ENCODE peak calls at places on chromosome 9, in eight cellular contexts. One of them, this sample, is unnamed.

GRCh38 chr9:99169982-99170761 is 51.6 kb downstream of the ALG2 start:
- DNase-seq in psoas muscle: no peak
- DNase-seq in GM12865: no peak
- DNase-seq in left lung: no peak
- DNase-seq in lung: no peak
- DNase-seq in kidney: no peak
- DNase-seq in fibroblast of villous mesenchyme: no peak
- DNase-seq in NB4: no peak
- DNase-seq in this sample: no peak

GRCh38 chr9:89109666-89110065 is 69.0 kb downstream of the SHC3 start:
- DNase-seq in psoas muscle: no peak
- DNase-seq in GM12865: no peak
- DNase-seq in left lung: no peak
- DNase-seq in lung: no peak
- DNase-seq in kidney: no peak
- DNase-seq in fibroblast of villous mesenchyme: no peak
- DNase-seq in NB4: no peak
- DNase-seq in this sample: no peak

GRCh38 chr9:92963831-92964606 is 16.7 kb downstream of the FGD3 start:
- DNase-seq in psoas muscle: no peak
- DNase-seq in GM12865: peak; percentile 89
- DNase-seq in left lung: peak; percentile 86
- DNase-seq in lung: peak; percentile 48
- DNase-seq in kidney: peak; percentile 82
- DNase-seq in fibroblast of villous mesenchyme: no peak
- DNase-seq in NB4: peak; percentile 91
- DNase-seq in this sample: no peak

GRCh38 chr9:35335164-35335563 is 154.7 kb upstream of the RUSC2 start:
- DNase-seq in psoas muscle: no peak
- DNase-seq in GM12865: no peak
- DNase-seq in left lung: no peak
- DNase-seq in lung: no peak
- DNase-seq in kidney: no peak
- DNase-seq in fibroblast of villous mesenchyme: no peak
- DNase-seq in NB4: no peak
- DNase-seq in this sample: no peak

GRCh38 chr9:33161011-33161588 is 6.0 kb downstream of the B4GALT1 start:
- DNase-seq in psoas muscle: peak; percentile 77
- DNase-seq in GM12865: peak; percentile 68
- DNase-seq in left lung: peak; percentile 86
- DNase-seq in lung: peak; percentile 83
- DNase-seq in kidney: peak; percentile 90
- DNase-seq in fibroblast of villous mesenchyme: peak; percentile 98
- DNase-seq in NB4: peak; percentile 77
- DNase-seq in this sample: peak; percentile 88

GRCh38 chr9:1115370-1115769 is 65.2 kb downstream of the DMRT2 start:
- DNase-seq in psoas muscle: no peak
- DNase-seq in GM12865: no peak
- DNase-seq in left lung: no peak
- DNase-seq in lung: no peak
- DNase-seq in kidney: no peak
- DNase-seq in fibroblast of villous mesenchyme: no peak
- DNase-seq in NB4: no peak
- DNase-seq in this sample: no peak

GRCh38 chr9:136140966-136141365 is 22.3 kb upstream of the TMEM250 start:
- DNase-seq in psoas muscle: no peak
- DNase-seq in GM12865: no peak
- DNase-seq in left lung: no peak
- DNase-seq in lung: no peak
- DNase-seq in kidney: no peak
- DNase-seq in fibroblast of villous mesenchyme: no peak
- DNase-seq in NB4: no peak
- DNase-seq in this sample: no peak

GRCh38 chr9:2570615-2571479 is 50.7 kb upstream of the VLDLR start:
- DNase-seq in psoas muscle: peak; percentile 98
- DNase-seq in GM12865: peak; percentile 82
- DNase-seq in left lung: no peak
- DNase-seq in lung: peak; percentile 78
- DNase-seq in kidney: peak; percentile 90
- DNase-seq in fibroblast of villous mesenchyme: peak; percentile 92
- DNase-seq in NB4: peak; percentile 92
- DNase-seq in this sample: peak; percentile 94

GRCh38 chr9:81031422-81032029 is 657.8 kb downstream of the TLE1 start:
- DNase-seq in psoas muscle: no peak
- DNase-seq in GM12865: no peak
- DNase-seq in left lung: no peak
- DNase-seq in lung: no peak
- DNase-seq in kidney: peak; percentile 46
- DNase-seq in fibroblast of villous mesenchyme: no peak
- DNase-seq in NB4: no peak
- DNase-seq in this sample: no peak

GRCh38 chr9:124954255-124954654 is 13.4 kb upstream of the GOLGA1 start:
- DNase-seq in psoas muscle: no peak
- DNase-seq in GM12865: no peak
- DNase-seq in left lung: no peak
- DNase-seq in lung: no peak
- DNase-seq in kidney: no peak
- DNase-seq in fibroblast of villous mesenchyme: no peak
- DNase-seq in NB4: no peak
- DNase-seq in this sample: no peak

GRCh38 chr9:75967556-75967955 is 77.1 kb downstream of the PCSK5 start:
- DNase-seq in psoas muscle: no peak
- DNase-seq in GM12865: no peak
- DNase-seq in left lung: no peak
- DNase-seq in lung: no peak
- DNase-seq in kidney: no peak
- DNase-seq in fibroblast of villous mesenchyme: no peak
- DNase-seq in NB4: no peak
- DNase-seq in this sample: no peak

GRCh38 chr9:122860319-122861142 is 32.1 kb upstream of the PDCL start:
- DNase-seq in psoas muscle: no peak
- DNase-seq in GM12865: no peak
- DNase-seq in left lung: no peak
- DNase-seq in lung: no peak
- DNase-seq in kidney: no peak
- DNase-seq in fibroblast of villous mesenchyme: peak; percentile 14
- DNase-seq in NB4: no peak
- DNase-seq in this sample: no peak

GRCh38 chr9:83544002-83544698 is 5.9 kb upstream of the FRMD3 start:
- DNase-seq in psoas muscle: peak; percentile 58
- DNase-seq in GM12865: peak; percentile 65
- DNase-seq in left lung: no peak
- DNase-seq in lung: no peak
- DNase-seq in kidney: no peak
- DNase-seq in fibroblast of villous mesenchyme: peak; percentile 72
- DNase-seq in NB4: peak; percentile 66
- DNase-seq in this sample: peak; percentile 80

GRCh38 chr9:91279296-91280204 is 82.2 kb downstream of the AUH start:
- DNase-seq in psoas muscle: no peak
- DNase-seq in GM12865: no peak
- DNase-seq in left lung: no peak
- DNase-seq in lung: no peak
- DNase-seq in kidney: no peak
- DNase-seq in fibroblast of villous mesenchyme: no peak
- DNase-seq in NB4: no peak
- DNase-seq in this sample: no peak

GRCh38 chr9:72772641-72773040 is 180.2 kb downstream of the ALDH1A1 start:
- DNase-seq in psoas muscle: no peak
- DNase-seq in GM12865: no peak
- DNase-seq in left lung: no peak
- DNase-seq in lung: no peak
- DNase-seq in kidney: no peak
- DNase-seq in fibroblast of villous mesenchyme: peak; percentile 2
- DNase-seq in NB4: no peak
- DNase-seq in this sample: no peak

GRCh38 chr9:70159630-70160029 is 99.1 kb upstream of the SMC5 start:
- DNase-seq in psoas muscle: no peak
- DNase-seq in GM12865: no peak
- DNase-seq in left lung: no peak
- DNase-seq in lung: no peak
- DNase-seq in kidney: no peak
- DNase-seq in fibroblast of villous mesenchyme: no peak
- DNase-seq in NB4: no peak
- DNase-seq in this sample: no peak

GRCh38 chr9:69130456-69131441 is 43.3 kb upstream of the TJP2 start:
- DNase-seq in psoas muscle: no peak
- DNase-seq in GM12865: no peak
- DNase-seq in left lung: no peak
- DNase-seq in lung: no peak
- DNase-seq in kidney: no peak
- DNase-seq in fibroblast of villous mesenchyme: peak; percentile 89
- DNase-seq in NB4: no peak
- DNase-seq in this sample: peak; percentile 76

GRCh38 chr9:78601957-78602565 is 305.1 kb downstream of the PSAT1 start:
- DNase-seq in psoas muscle: no peak
- DNase-seq in GM12865: peak; percentile 44
- DNase-seq in left lung: no peak
- DNase-seq in lung: no peak
- DNase-seq in kidney: no peak
- DNase-seq in fibroblast of villous mesenchyme: peak; percentile 47
- DNase-seq in NB4: peak; percentile 39
- DNase-seq in this sample: no peak

GRCh38 chr9:19409406-19410194 is 791 bp downstream of the ACER2 start:
- DNase-seq in psoas muscle: peak; percentile 66
- DNase-seq in GM12865: peak; percentile 48
- DNase-seq in left lung: no peak
- DNase-seq in lung: no peak
- DNase-seq in kidney: peak; percentile 70
- DNase-seq in fibroblast of villous mesenchyme: peak; percentile 65
- DNase-seq in NB4: peak; percentile 73
- DNase-seq in this sample: peak; percentile 45

DNA sequence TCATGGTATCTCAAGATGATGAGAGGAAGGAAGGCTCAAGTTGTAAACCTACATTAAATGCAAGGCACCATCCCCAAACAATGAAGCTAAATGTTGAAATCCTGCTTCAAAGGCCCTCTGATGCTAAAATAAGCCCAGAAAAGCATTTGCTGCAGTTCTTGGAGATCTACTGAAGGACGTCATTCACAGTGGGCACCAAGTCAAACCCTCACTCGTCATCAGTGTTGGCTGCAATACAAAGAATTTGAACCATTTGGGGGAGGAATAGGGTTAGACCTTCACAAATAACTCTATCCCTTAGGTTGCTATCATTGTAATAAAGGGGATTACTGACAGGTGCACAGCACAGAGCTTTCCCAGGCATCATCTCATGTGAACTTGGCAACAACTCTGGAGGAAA is 9.3 kb upstream of the MEGF9 start:
- DNase-seq in psoas muscle: no peak
- DNase-seq in GM12865: no peak
- DNase-seq in left lung: no peak
- DNase-seq in lung: no peak
- DNase-seq in kidney: no peak
- DNase-seq in fibroblast of villous mesenchyme: peak; percentile 48
- DNase-seq in NB4: no peak
- DNase-seq in this sample: peak; percentile 57
- TF ChIP-seq CTCF in psoas muscle: no peak
- TF ChIP-seq CTCF in GM12865: no peak
- TF ChIP-seq CTCF in left lung: no peak
- TF ChIP-seq CTCF in lung: no peak
- TF ChIP-seq CTCF in kidney: no peak
- TF ChIP-seq CTCF in fibroblast of villous mesenchyme: no peak
- TF ChIP-seq CTCF in NB4: no peak
- TF ChIP-seq CTCF in this sample: no peak

DNA sequence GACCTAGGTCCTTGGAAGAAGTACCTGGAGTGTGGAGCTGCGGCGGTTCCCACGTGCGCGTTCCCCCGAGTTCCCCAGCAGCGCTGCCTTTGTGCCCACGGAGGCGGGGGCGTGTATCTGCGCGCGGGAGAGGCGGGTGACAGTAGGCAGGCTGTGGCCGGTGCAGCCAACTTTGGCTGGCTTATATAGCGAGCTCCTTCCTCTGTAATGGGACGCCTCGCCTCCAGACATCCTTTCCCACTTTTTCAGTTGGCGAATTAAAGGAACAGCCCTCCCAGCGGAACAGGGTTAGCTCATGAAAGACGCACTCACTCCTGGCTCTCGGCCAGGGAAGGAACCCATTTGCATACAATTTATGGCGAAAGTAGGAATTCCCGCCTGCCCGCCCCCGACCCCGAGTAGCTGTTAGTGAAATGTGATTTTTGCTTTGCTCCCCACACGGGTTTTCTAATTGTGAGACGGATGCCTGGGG is at the start of gene TNC:
- DNase-seq in psoas muscle: peak; percentile 54
- DNase-seq in GM12865: no peak
- DNase-seq in left lung: peak; percentile 71
- DNase-seq in lung: peak; percentile 60
- DNase-seq in kidney: peak; percentile 85
- DNase-seq in fibroblast of villous mesenchyme: peak; percentile 70
- DNase-seq in NB4: no peak
- DNase-seq in this sample: peak; percentile 31
- H3K4me3 ChIP-seq in psoas muscle: peak within 1 kb of the TSS; percentile 49
- H3K4me3 ChIP-seq in GM12865: no peak within 1 kb of the TSS
- H3K4me3 ChIP-seq in left lung: peak within 1 kb of the TSS; percentile 21
- H3K4me3 ChIP-seq in lung: peak within 1 kb of the TSS; percentile 5
- H3K4me3 ChIP-seq in kidney: peak within 1 kb of the TSS; percentile 37
- H3K4me3 ChIP-seq in fibroblast of villous mesenchyme: peak within 1 kb of the TSS; percentile 54
- H3K4me3 ChIP-seq in NB4: no peak within 1 kb of the TSS
- H3K4me3 ChIP-seq in this sample: peak within 1 kb of the TSS; percentile 43

DNA sequence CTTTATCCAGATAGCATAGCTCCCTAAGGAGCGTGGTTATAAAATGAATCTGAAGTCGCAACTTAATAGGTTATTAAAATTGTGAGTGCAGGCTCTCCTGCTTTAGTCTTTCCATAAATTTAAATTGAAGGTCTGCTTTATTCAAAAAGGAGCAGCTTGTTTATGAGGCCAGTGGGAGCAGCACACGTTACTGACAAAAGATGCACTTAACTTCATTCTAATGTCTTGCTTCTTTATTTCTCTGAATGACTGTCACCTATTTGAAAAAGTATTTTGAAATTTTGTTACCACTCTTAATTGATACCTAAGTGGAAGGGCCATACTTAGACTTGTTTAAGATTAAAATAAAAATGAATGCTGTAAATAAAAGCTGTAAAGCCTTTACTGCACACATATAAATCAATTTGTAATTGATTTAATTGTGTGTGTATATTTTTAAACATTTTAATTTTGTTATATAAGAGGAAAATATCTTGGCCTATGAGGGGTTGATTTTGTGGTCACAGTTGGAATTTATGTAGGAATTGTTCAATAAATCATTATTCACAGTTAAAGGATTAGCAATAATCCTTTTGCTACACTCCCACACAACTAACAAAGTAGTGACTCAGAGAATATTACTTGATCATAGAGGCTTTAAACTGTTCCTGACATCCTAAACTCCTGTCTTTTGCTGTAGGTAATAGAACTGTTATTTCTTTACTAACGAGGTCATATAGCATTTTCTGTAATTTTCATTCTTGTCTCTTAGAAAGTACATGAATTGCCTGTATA is 95.3 kb downstream of the ZCCHC7 start:
- DNase-seq in psoas muscle: no peak
- DNase-seq in GM12865: no peak
- DNase-seq in left lung: no peak
- DNase-seq in lung: no peak
- DNase-seq in kidney: no peak
- DNase-seq in fibroblast of villous mesenchyme: peak; percentile 47
- DNase-seq in NB4: no peak
- DNase-seq in this sample: no peak
- TF ChIP-seq CTCF in psoas muscle: no peak
- TF ChIP-seq CTCF in GM12865: no peak
- TF ChIP-seq CTCF in left lung: no peak
- TF ChIP-seq CTCF in lung: no peak
- TF ChIP-seq CTCF in kidney: no peak
- TF ChIP-seq CTCF in fibroblast of villous mesenchyme: no peak
- TF ChIP-seq CTCF in NB4: no peak
- TF ChIP-seq CTCF in this sample: no peak

GRCh38 chr9:17578577-17578910 is 322 bp upstream of the SH3GL2 start:
- DNase-seq in psoas muscle: no peak
- DNase-seq in GM12865: no peak
- DNase-seq in left lung: no peak
- DNase-seq in lung: no peak
- DNase-seq in kidney: no peak
- DNase-seq in fibroblast of villous mesenchyme: no peak
- DNase-seq in NB4: no peak
- DNase-seq in this sample: no peak
- H3K4me3 ChIP-seq in psoas muscle: peak overlapping the region; percentile 58
- H3K4me3 ChIP-seq in GM12865: no peak overlapping the region
- H3K4me3 ChIP-seq in left lung: peak overlapping the region; percentile 33
- H3K4me3 ChIP-seq in lung: peak overlapping the region; percentile 51
- H3K4me3 ChIP-seq in kidney: peak overlapping the region; percentile 50
- H3K4me3 ChIP-seq in fibroblast of villous mesenchyme: peak overlapping the region; percentile 33
- H3K4me3 ChIP-seq in NB4: no peak overlapping the region
- H3K4me3 ChIP-seq in this sample: peak overlapping the region; percentile 55

This sample was measured in adrenal gland.